ENCODE peak calls at places on chromosomes 11 and 22, in six cellular contexts. One of them, this sample, is unnamed.

GRCh38 chr11:134466035-134466908 is 54.2 kb upstream of the B3GAT1 start:
- DNase-seq in Ammon's horn: no peak
- DNase-seq in left colon: peak
- DNase-seq in endodermal cell: peak
- DNase-seq in A172: no peak
- DNase-seq in NCI-H82: no peak
- DNase-seq in this sample: peak

GRCh38 chr22:50102946-50103345 is 13.1 kb downstream of the MOV10L1 start:
- DNase-seq in Ammon's horn: no peak
- DNase-seq in left colon: no peak
- DNase-seq in endodermal cell: no peak
- DNase-seq in A172: no peak
- DNase-seq in NCI-H82: no peak
- DNase-seq in this sample: no peak

GRCh38 chr11:130403301-130403804 is 25.1 kb downstream of the ADAMTS8 start:
- DNase-seq in Ammon's horn: peak
- DNase-seq in left colon: no peak
- DNase-seq in endodermal cell: peak
- DNase-seq in A172: peak
- DNase-seq in NCI-H82: no peak
- DNase-seq in this sample: peak

GRCh38 chr11:69635210-69635609 is 5.7 kb upstream of the CCND1 start:
- DNase-seq in Ammon's horn: no peak
- DNase-seq in left colon: no peak
- DNase-seq in endodermal cell: peak
- DNase-seq in A172: no peak
- DNase-seq in NCI-H82: no peak
- DNase-seq in this sample: no peak

GRCh38 chr22:28279888-28280287 is 360.8 kb upstream of the PITPNB start:
- DNase-seq in Ammon's horn: no peak
- DNase-seq in left colon: no peak
- DNase-seq in endodermal cell: no peak
- DNase-seq in A172: no peak
- DNase-seq in NCI-H82: no peak
- DNase-seq in this sample: no peak

GRCh38 chr11:61975638-61976419 is 8.4 kb upstream of the FTH1 start:
- DNase-seq in Ammon's horn: no peak
- DNase-seq in left colon: no peak
- DNase-seq in endodermal cell: no peak
- DNase-seq in A172: no peak
- DNase-seq in NCI-H82: no peak
- DNase-seq in this sample: no peak

GRCh38 chr11:134558258-134558835 is 146.3 kb upstream of the B3GAT1 start:
- DNase-seq in Ammon's horn: no peak
- DNase-seq in left colon: no peak
- DNase-seq in endodermal cell: peak
- DNase-seq in A172: no peak
- DNase-seq in NCI-H82: no peak
- DNase-seq in this sample: no peak

GRCh38 chr11:3058753-3059664 is 1.8 kb upstream of the CARS1 start:
- DNase-seq in Ammon's horn: no peak
- DNase-seq in left colon: no peak
- DNase-seq in endodermal cell: peak
- DNase-seq in A172: peak
- DNase-seq in NCI-H82: peak
- DNase-seq in this sample: no peak

GRCh38 chr22:17867160-17867785 is 93.0 kb upstream of the BID start:
- DNase-seq in Ammon's horn: peak
- DNase-seq in left colon: peak
- DNase-seq in endodermal cell: no peak
- DNase-seq in A172: no peak
- DNase-seq in NCI-H82: no peak
- DNase-seq in this sample: peak

This sample was measured in transverse colon.